ENCODE peak calls at places on chromosomes 3 and 15, in five cellular contexts. M is kidney, K is uterus, H is A549, X is ovary. J is an unnamed sample. For H3K9me3, the result is how much of the 10 kb centered on the place peaks cover.

GRCh38 chr3:186979837-186980236 is 49.5 kb downstream of the ST6GAL1 start:
- DNase-seq in H (no peak), M (no peak), X (no peak), K (no peak), J (no peak)

GRCh38 chr3:33047842-33048834 is 48.8 kb downstream of the GLB1 start:
- DNase-seq in X (no peak), H (no peak), M (no peak), K (no peak), J (no peak)

GRCh38 chr3:38454179-38454883 is 641 bp downstream of the ACVR2B start:
- DNase-seq in K (peak), X (peak), H (peak), M (peak), J (peak)

GRCh38 chr3:183244219-183244618 is 8.8 kb upstream of the B3GNT5 start:
- DNase-seq in K (no peak), X (no peak), H (no peak), M (no peak), J (peak)

GRCh38 chr15:93932164-93932776 is 299.1 kb upstream of the MCTP2 start:
- DNase-seq in H (no peak), X (no peak), K (no peak), M (no peak), J (no peak)

GRCh38 chr3:178389258-178389657 is 147.0 kb upstream of the KCNMB2 start:
- DNase-seq in X (no peak), K (no peak), M (no peak), H (no peak), J (no peak)

GRCh38 chr3:196177967-196178366 is 33.2 kb downstream of the ZDHHC19 start:
- DNase-seq in K (no peak), H (no peak), M (no peak), X (no peak), J (no peak)

GRCh38 chr15:81160312-81161214 is 26.5 kb downstream of the CFAP161 start:
- DNase-seq in H (no peak), M (no peak), K (peak), X (peak), J (peak)

GRCh38 chr15:85800460-85801123 is 5.9 kb upstream of the KLHL25 start:
- DNase-seq in M (peak), K (no peak), H (peak), X (no peak), J (peak)

GRCh38 chr3:46417841-46418611 is 11.0 kb downstream of the CCRL2 start:
- DNase-seq in M (no peak), K (no peak), X (no peak), H (no peak), J (no peak)

GRCh38 chr3:179229177-179229576 is 21.7 kb downstream of the KCNMB3 start:
- DNase-seq in M (no peak), X (no peak), H (no peak), K (no peak), J (no peak)

GRCh38 chr3:188090626-188091309 is 63.2 kb upstream of the LPP start:
- DNase-seq in K (no peak), H (no peak), X (no peak), M (no peak), J (no peak)

GRCh38 chr15:50051811-50052419 is 67.1 kb downstream of the ATP8B4 start:
- DNase-seq in K (peak), X (peak), M (no peak), H (peak), J (peak)

GRCh38 chr15:63402498-63403253 is 21.0 kb upstream of the CA12 start:
- DNase-seq in M (no peak), X (no peak), H (peak), K (no peak), J (no peak)

GRCh38 chr3:129530331-129530761 is 1.9 kb downstream of the RHO start:
- DNase-seq in M (no peak), X (no peak), K (no peak), H (no peak), J (no peak)

GRCh38 chr3:89042251-89042650 is 65.2 kb upstream of the EPHA3 start:
- DNase-seq in X (no peak), H (no peak), K (no peak), M (no peak), J (no peak)

GRCh38 chr3:13016083-13016725 is 57.0 kb downstream of the IQSEC1 start:
- DNase-seq in H (no peak), K (no peak), M (peak), X (no peak), J (peak)

GRCh38 chr3:42159147-42159546 is 68.0 kb downstream of the TRAK1 start:
- DNase-seq in M (no peak), K (no peak), X (no peak), H (no peak), J (no peak)

GRCh38 chr3:124887996-124888298 is 782 bp upstream of the ITGB5 start:
- DNase-seq in K (no peak), X (no peak), H (no peak), M (no peak), J (no peak)
- H3K4me3 ChIP-seq in K (peak), X (no peak), H (peak), M (no peak), J (no peak)

GRCh38 chr15:25179673-25180511 is 225.1 kb downstream of the SNRPN start:
- DNase-seq in H (no peak), K (peak), M (peak), X (peak), J (peak)
- H3K9me3 ChIP-seq in H (under half), K (under half), M (under half), X (under half), J (under half)

GRCh38 chr3:5505163-5505562 is 317.7 kb downstream of the EDEM1 start:
- DNase-seq in M (no peak), K (no peak), X (no peak), H (no peak), J (no peak)
- H3K4me3 ChIP-seq in M (no peak), K (no peak), X (no peak), H (no peak), J (no peak)

GRCh38 chr15:88797648-88798339 is 5.4 kb upstream of the ACAN start:
- DNase-seq in H (no peak), K (no peak), X (no peak), M (no peak), J (no peak)

GRCh38 chr15:88802250-88802990 is 816 bp upstream of the ACAN start:
- DNase-seq in X (no peak), K (no peak), H (no peak), M (no peak), J (no peak)

GRCh38 chr15:88800026-88800425 is 3.2 kb upstream of the ACAN start:
- DNase-seq in K (no peak), X (no peak), M (no peak), H (no peak), J (no peak)

GRCh38 chr15:88802991-88803240 is 320 bp upstream of the ACAN start:
- DNase-seq in M (no peak), X (no peak), H (no peak), K (no peak), J (no peak)

DNA sequence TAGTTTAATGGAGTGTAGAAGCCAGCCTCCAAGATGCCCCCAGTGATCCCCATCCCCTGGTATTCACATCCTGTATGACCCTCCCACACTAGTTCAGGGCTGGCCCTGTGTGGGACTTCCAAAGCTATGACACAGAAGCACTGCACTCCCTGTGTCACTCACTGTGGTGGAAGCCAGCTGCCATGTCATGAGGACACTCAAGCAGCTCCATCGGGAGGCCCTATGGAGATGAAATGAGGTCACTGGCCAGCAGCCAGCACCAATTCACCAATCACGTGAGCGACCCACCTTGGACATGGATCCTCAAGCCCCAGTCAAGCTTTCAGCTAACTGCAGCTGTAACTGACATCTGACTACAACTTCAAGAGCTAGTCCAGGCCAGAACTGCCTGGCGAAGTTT is 3.9 kb upstream of the ACAN start:
- DNase-seq in K (no peak), M (no peak), H (no peak), X (no peak), J (no peak)
- H3K9me3 ChIP-seq in K (under half), M (under half), H (under half), X (under half), J (under half)

GRCh38 chr15:65982941-65983340 is 113.7 kb downstream of the RAB11A start:
- DNase-seq in H (no peak), X (no peak), K (no peak), M (no peak), J (no peak)
- H3K4me3 ChIP-seq in H (no peak), X (no peak), K (no peak), M (no peak), J (no peak)

GRCh38 chr15:19973718-19974117 is 567.9 kb downstream of the GOLGA6L6 start:
- DNase-seq in X (no peak), K (no peak), H (no peak), M (no peak), J (no peak)
- H3K9me3 ChIP-seq in X (under half), K (under half), H (under half), M (under half), J (under half)

GRCh38 chr15:67504796-67505195 is 16.1 kb upstream of the C15orf61 start:
- DNase-seq in M (no peak), X (no peak), K (no peak), H (no peak), J (no peak)

GRCh38 chr15:67504061-67504460 is 16.9 kb upstream of the C15orf61 start:
- DNase-seq in H (no peak), M (no peak), K (no peak), X (no peak), J (no peak)

GRCh38 chr15:67505675-67506572 is 15.0 kb upstream of the C15orf61 start:
- DNase-seq in K (no peak), H (no peak), M (no peak), X (no peak), J (no peak)

GRCh38 chr15:67501177-67501835 is 19.6 kb upstream of the C15orf61 start:
- DNase-seq in H (no peak), X (no peak), K (no peak), M (no peak), J (no peak)

GRCh38 chr15:67501836-67502461 is 19.0 kb upstream of the C15orf61 start:
- DNase-seq in H (no peak), X (no peak), K (no peak), M (no peak), J (no peak)
- H3K4me3 ChIP-seq in H (no peak), X (no peak), K (no peak), M (no peak), J (no peak)

DNA sequence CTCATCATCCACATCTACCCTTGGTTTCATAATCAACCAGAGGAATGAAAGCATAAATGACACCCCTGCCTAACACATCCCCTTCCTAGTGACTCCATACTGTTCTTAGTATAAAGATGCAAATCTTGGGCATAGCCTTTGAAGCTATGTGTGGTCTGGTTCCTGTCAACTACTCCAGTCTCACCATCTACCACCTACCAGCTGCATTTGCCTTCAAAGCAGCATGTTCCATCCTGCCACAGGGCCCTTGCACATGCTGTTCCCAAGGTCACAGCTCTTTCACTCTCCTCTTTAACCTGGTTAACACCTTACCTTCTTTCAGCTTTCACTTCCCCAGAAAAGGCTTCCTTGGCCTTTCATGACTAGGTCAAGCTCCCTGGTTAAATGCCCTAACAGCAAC is 62.3 kb upstream of the ARHGEF3 start:
- DNase-seq in H (no peak), X (no peak), M (no peak), K (no peak), J (no peak)
- H3K9me3 ChIP-seq in H (under half), X (under half), M (under half), K (under half), J (under half)

GRCh38 chr3:81579744-81580143 is 181.7 kb downstream of the GBE1 start:
- DNase-seq in K (no peak), X (no peak), H (no peak), M (no peak), J (no peak)
- H3K4me3 ChIP-seq in K (no peak), X (no peak), H (no peak), M (no peak), J (no peak)

J was measured in adrenal gland.